ENCODE peak calls at places on chromosome 4, in five cellular contexts. Z is vagina, J is activated B cell treated with CpG ODN at 0.5 μM for 24 hours, M is coronary artery, G is glutamatergic neuron. P is an unnamed sample.
A peak's percentile ranks its signal among the peaks of the same experiment; 100 is the strongest.

GRCh38 chr4:1245481-1246051 is 3.4 kb downstream of the CTBP1 start:
- DNase-seq in J (peak; percentile 14), Z (no peak), G (no peak), M (peak; percentile 74), P (peak; percentile 28)

GRCh38 chr4:176611351-176611750 is 181.4 kb downstream of the VEGFC start:
- DNase-seq in Z (no peak), M (no peak), J (no peak), G (no peak), P (no peak)

GRCh38 chr4:83217721-83218522 is 66.7 kb downstream of the COQ2 start:
- DNase-seq in M (no peak), Z (no peak), J (peak; percentile 40), G (no peak), P (peak; percentile 73)

GRCh38 chr4:110460074-110460761 is 15.7 kb upstream of the ENPEP start:
- DNase-seq in J (no peak), G (no peak), Z (no peak), M (no peak), P (no peak)

GRCh38 chr4:90824266-90825167 is 697.3 kb downstream of the CCSER1 start:
- DNase-seq in M (no peak), G (no peak), Z (no peak), J (no peak), P (no peak)

GRCh38 chr4:1187182-1187581 is 14.8 kb upstream of the SPON2 start:
- DNase-seq in J (no peak), G (no peak), M (no peak), Z (no peak), P (peak; percentile 32)

GRCh38 chr4:14646831-14647230 is 355.4 kb upstream of the CPEB2 start:
- DNase-seq in G (no peak), Z (no peak), M (no peak), J (no peak), P (no peak)

GRCh38 chr4:10144971-10145370 is 28.4 kb upstream of the WDR1 start:
- DNase-seq in Z (no peak), G (no peak), J (no peak), M (no peak), P (no peak)

GRCh38 chr4:157204634-157205244 is 15.8 kb upstream of the GRIA2 start:
- DNase-seq in G (peak; percentile 75), Z (no peak), M (no peak), J (no peak), P (peak; percentile 27)

GRCh38 chr4:168558587-168558986 is 61.7 kb downstream of the PALLD start:
- DNase-seq in Z (no peak), G (no peak), M (no peak), J (no peak), P (no peak)

GRCh38 chr4:7815562-7815961 is 124.1 kb downstream of the AFAP1 start:
- DNase-seq in J (no peak), M (peak; percentile 46), G (peak; percentile 65), Z (no peak), P (no peak)

GRCh38 chr4:70356185-70356584 is 4.4 kb upstream of the SMR3A start:
- DNase-seq in M (no peak), G (no peak), Z (no peak), J (no peak), P (no peak)

GRCh38 chr4:19455850-19456602 is 795.7 kb upstream of the SLIT2 start:
- DNase-seq in M (no peak), J (no peak), G (no peak), Z (no peak), P (no peak)

GRCh38 chr4:10347281-10347795 is 109.9 kb downstream of the ZNF518B start:
- DNase-seq in J (no peak), M (no peak), Z (no peak), G (no peak), P (no peak)

GRCh38 chr4:1115528-1116293 is 2.3 kb upstream of the RNF212 start:
- DNase-seq in G (no peak), M (no peak), J (no peak), Z (no peak), P (no peak)

GRCh38 chr4:40269133-40269532 is 66.0 kb upstream of the CHRNA9 start:
- DNase-seq in M (no peak), Z (no peak), G (no peak), J (no peak), P (no peak)

GRCh38 chr4:11421116-11421515 is 7.6 kb downstream of the HS3ST1 start:
- DNase-seq in G (no peak), M (no peak), Z (no peak), J (no peak), P (no peak)

GRCh38 chr4:73891739-73892405 is 22.7 kb downstream of the CXCL1 start:
- DNase-seq in J (no peak), Z (no peak), G (no peak), M (no peak), P (no peak)

GRCh38 chr4:8644966-8645752 is 52.6 kb downstream of the CPZ start:
- DNase-seq in Z (no peak), G (no peak), J (no peak), M (peak; percentile 55), P (no peak)

GRCh38 chr4:103429283-103429682 is 231.1 kb upstream of the CENPE start:
- DNase-seq in Z (no peak), J (no peak), M (no peak), G (no peak), P (peak; percentile 6)
- TF ChIP-seq CTCF in Z (no peak), J (no peak), M (no peak), G (no peak), P (peak; percentile 31)

GRCh38 chr4:24809376-24809775 is 14.0 kb downstream of the SOD3 start:
- DNase-seq in M (no peak), J (no peak), G (no peak), Z (no peak), P (no peak)
- TF ChIP-seq CTCF in M (no peak), J (no peak), G (no peak), Z (no peak), P (peak; percentile 13)

DNA sequence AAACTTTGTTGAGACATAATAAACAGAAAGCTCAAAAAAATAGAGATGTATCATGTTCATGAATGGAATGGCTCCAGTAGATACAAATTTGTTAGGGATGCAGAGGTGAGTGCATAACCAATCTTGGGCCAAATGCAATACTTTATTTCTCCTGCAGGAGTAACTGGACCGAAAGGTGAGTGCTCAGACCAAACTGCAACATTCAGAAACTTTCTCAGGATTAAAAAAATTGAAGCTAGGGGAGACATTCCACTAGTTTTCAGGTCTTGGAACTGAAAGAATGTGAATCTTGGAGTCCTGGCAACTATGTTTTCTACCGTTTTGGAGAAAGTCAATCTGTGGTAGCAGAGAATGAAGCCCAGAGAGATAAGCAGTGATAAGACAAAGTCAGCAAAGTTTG is 21.2 kb upstream of the LCORL start:
- DNase-seq in G (no peak), M (no peak), Z (no peak), J (no peak), P (no peak)
- TF ChIP-seq CTCF in G (peak; percentile 44), M (no peak), Z (no peak), J (no peak), P (no peak)

GRCh38 chr4:163107754-163108153 is 58.9 kb downstream of the NAF1 start:
- DNase-seq in G (no peak), M (no peak), Z (no peak), J (no peak), P (peak; percentile 17)
- TF ChIP-seq CTCF in G (no peak), M (no peak), Z (no peak), J (no peak), P (peak; percentile 49)

GRCh38 chr4:130309221-130309620 is 1213.3 kb downstream of the C4orf33 start:
- DNase-seq in M (no peak), G (no peak), J (no peak), Z (no peak), P (no peak)

DNA sequence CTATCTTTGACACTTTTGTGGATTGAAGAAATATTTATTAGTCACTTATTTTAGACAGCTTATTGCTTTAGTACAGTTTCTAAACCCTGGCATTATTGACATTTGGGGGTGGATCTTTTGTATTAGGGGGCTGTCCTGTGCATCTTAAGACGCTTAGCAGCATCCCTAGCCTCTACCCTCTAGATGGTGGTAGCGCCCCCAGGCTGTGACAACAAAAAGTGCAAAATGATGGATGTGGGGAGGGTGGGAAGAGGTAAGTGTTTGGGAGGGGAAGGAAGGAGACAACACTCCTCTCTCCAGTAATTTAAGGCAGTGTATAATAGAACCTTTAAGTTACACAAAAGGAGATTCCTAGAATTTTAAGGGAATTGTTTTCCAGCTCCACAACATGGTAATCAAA is 1210.6 kb downstream of the C4orf33 start:
- DNase-seq in Z (no peak), M (no peak), J (no peak), G (peak; percentile 15), P (no peak)
- TF ChIP-seq CTCF in Z (no peak), M (no peak), J (no peak), G (peak; percentile 19), P (peak; percentile 39)

GRCh38 chr4:53709693-53710092 is 118.4 kb upstream of the LNX1 start:
- DNase-seq in J (no peak), G (no peak), Z (no peak), M (no peak), P (no peak)
- TF ChIP-seq CTCF in J (no peak), G (no peak), Z (no peak), M (no peak), P (no peak)

GRCh38 chr4:181261279-181261678 is 981.9 kb upstream of the TENM3 start:
- DNase-seq in M (no peak), Z (no peak), G (no peak), J (no peak), P (no peak)
- TF ChIP-seq CTCF in M (no peak), Z (no peak), G (no peak), J (no peak), P (no peak)

DNA sequence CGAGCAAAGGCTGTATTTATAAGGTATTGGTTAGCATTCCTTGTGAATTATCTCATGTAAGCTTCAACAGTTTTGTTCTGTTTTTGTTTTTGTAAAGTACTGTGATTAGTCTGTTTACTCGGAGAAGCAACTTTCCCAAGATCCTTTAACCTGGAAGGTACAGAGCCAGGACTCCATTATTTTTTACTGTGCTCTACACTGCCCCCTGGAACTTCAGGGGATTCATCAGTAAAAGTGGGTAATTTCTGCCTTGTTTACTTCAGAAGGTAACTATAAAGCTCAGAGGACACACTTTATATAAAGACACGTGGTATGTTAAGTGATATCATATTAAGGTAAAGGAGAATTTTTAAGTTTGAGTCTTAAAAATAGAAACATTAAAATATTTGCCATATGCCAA is 124.9 kb downstream of the IQCM start:
- DNase-seq in Z (no peak), G (no peak), M (no peak), J (no peak), P (no peak)
- TF ChIP-seq CTCF in Z (no peak), G (peak; percentile 35), M (no peak), J (no peak), P (no peak)

GRCh38 chr4:182307746-182308145 is 64.5 kb downstream of the TENM3 start:
- DNase-seq in G (no peak), J (no peak), Z (no peak), M (no peak), P (no peak)
- TF ChIP-seq CTCF in G (no peak), J (no peak), Z (no peak), M (no peak), P (no peak)